ENCODE peak calls at places on chromosomes 3 and 15, in ten cellular contexts. K is psoas muscle, N is lung, O is heart left ventricle, Y is hepatocyte, B is transverse colon, D is A549, W is GM23338, C is sigmoid colon, Z is endothelial cell of umbilical vein. L is an unnamed sample. For H3K4me1, the result is how much of the 10 kb centered on the place peaks cover.

GRCh38 chr3:196440041-196440537 is 7.9 kb upstream of the UBXN7 start:
- DNase-seq in D (no peak), W (no peak), C (no peak), O (no peak), Z (no peak), N (no peak), Y (no peak), K (peak), B (no peak), L (no peak)

GRCh38 chr3:52782412-52783210 is 5.2 kb downstream of the ITIH1 start:
- DNase-seq in K (no peak), W (no peak), Z (no peak), O (peak), N (no peak), C (peak), Y (no peak), D (no peak), B (no peak), L (peak)

GRCh38 chr3:132268956-132269355 is 48.3 kb upstream of the ACP3 start:
- DNase-seq in W (peak), K (no peak), C (no peak), N (no peak), B (no peak), Y (peak), Z (peak), D (no peak), O (no peak), L (peak)

GRCh38 chr15:44535509-44536297 is 1.2 kb upstream of the EIF3J start:
- DNase-seq in C (peak), B (peak), W (peak), K (no peak), D (no peak), Z (no peak), N (peak), Y (peak), O (no peak), L (peak)

GRCh38 chr15:67149068-67149841 is 83.9 kb downstream of the SMAD3 start:
- DNase-seq in K (no peak), Z (no peak), Y (no peak), D (no peak), C (peak), O (no peak), W (peak), N (no peak), B (no peak), L (no peak)

GRCh38 chr15:90885432-90886290 is 1.4 kb downstream of the FES start:
- DNase-seq in B (peak), O (peak), Z (peak), Y (peak), N (peak), D (no peak), K (peak), C (peak), W (peak), L (peak)

GRCh38 chr3:65101450-65101849 is 413.6 kb upstream of the ADAMTS9 start:
- DNase-seq in B (no peak), Y (peak), W (no peak), O (no peak), D (no peak), C (no peak), K (no peak), Z (peak), N (no peak), L (no peak)

GRCh38 chr3:157530637-157531300 is 27.6 kb upstream of the VEPH1 start:
- DNase-seq in Y (no peak), D (no peak), N (no peak), Z (peak), C (no peak), B (no peak), K (no peak), W (no peak), O (no peak), L (no peak)

GRCh38 chr3:11138371-11138770 is 15.9 kb upstream of the HRH1 start:
- DNase-seq in N (no peak), Y (no peak), W (no peak), Z (no peak), B (no peak), C (no peak), D (no peak), K (no peak), O (no peak), L (no peak)

GRCh38 chr3:14767706-14768105 is 51.1 kb upstream of the FGD5 start:
- DNase-seq in C (no peak), W (no peak), B (no peak), O (no peak), Z (no peak), D (no peak), Y (no peak), K (no peak), N (peak), L (no peak)

GRCh38 chr3:113043686-113044085 is 52.9 kb downstream of the GTPBP8 start:
- DNase-seq in O (no peak), K (no peak), C (no peak), Y (no peak), Z (no peak), N (no peak), D (no peak), B (no peak), W (no peak), L (no peak)

GRCh38 chr15:64288999-64289398 is 67.0 kb downstream of the CSNK1G1 start:
- DNase-seq in B (no peak), K (no peak), Z (no peak), O (no peak), N (peak), W (no peak), Y (no peak), D (no peak), C (no peak), L (no peak)

GRCh38 chr15:64287953-64288352 is 68.0 kb downstream of the CSNK1G1 start:
- DNase-seq in C (no peak), K (no peak), N (no peak), D (no peak), W (no peak), Z (no peak), O (no peak), Y (no peak), B (no peak), L (no peak)

GRCh38 chr15:64286473-64286872 is 69.5 kb downstream of the CSNK1G1 start:
- DNase-seq in W (no peak), Z (no peak), B (no peak), C (no peak), O (no peak), K (no peak), Y (no peak), D (no peak), N (no peak), L (no peak)

GRCh38 chr15:64288577-64288976 is 67.4 kb downstream of the CSNK1G1 start:
- DNase-seq in Z (peak), N (no peak), K (no peak), Y (no peak), W (no peak), O (no peak), B (no peak), C (no peak), D (no peak), L (no peak)

DNA sequence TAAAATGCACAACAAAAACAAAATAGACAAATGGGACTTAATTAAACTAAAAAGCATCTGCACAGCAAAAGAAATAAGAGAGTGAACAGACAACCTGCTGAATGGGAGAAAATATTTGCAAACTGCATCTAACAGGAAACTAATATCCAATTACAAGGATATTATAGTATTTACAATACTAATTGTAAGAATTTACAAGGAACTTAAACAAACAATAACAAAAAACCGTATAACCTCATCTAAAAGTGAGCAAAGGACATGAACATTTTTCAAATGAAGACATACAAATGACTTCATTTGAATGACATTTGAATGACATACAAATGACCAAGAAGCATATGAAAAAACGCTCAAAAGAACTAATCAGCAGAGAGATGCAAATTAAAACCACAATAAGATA is 66.4 kb downstream of the CSNK1G1 start:
- DNase-seq in Z (no peak), D (no peak), W (no peak), B (no peak), O (no peak), K (no peak), Y (no peak), N (no peak), C (no peak), L (no peak)
- H3K27ac ChIP-seq in Z (no peak), D (no peak), W (no peak), B (no peak), O (no peak), K (no peak), Y (no peak), N (no peak), C (no peak), L (no peak)

DNA sequence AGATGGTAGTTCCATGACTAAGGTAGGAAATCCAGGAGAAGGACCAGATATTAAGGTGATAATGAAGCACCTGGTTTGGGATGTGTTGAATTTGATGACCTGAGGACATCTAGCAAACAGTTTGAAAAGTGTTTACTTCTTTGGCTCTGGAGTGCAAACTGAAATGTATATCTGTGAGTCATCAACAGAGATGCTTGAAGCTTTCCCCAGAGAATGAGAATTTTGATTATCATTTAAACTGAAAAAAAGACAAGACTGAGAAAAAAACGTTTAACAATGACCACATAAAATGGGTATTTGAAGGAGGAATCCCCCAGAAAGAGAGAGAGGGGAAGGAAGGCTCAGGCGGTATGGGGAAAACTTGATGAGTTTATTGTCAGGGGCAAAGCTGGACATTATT is 20.7 kb upstream of the GSK3B start:
- DNase-seq in K (no peak), W (no peak), N (no peak), Z (no peak), B (no peak), D (no peak), C (no peak), O (no peak), Y (no peak), L (no peak)
- TF ChIP-seq CTCF in K (no peak), W (no peak), N (no peak), Z (no peak), B (no peak), D (no peak), C (no peak), O (no peak), Y (no peak), L (no peak)

DNA sequence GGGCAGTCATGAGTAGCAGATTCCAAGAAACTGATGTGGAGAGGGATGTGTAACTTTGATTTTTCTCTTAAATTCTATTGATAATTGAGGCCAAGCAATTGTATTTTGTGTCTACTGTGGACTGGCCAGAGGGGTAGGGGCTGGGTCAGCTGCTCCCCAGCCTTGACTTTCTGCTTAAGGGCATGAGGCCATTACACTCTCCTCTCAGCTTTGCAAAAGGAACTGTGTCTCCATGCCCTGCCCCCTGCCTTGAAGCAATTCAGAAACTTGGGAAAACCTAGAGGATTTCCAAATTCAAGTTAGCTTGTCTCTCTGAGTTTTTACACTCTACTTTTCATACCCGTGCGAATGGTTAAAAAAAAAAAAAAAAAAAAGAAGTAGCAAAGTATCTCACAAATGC is 38.6 kb downstream of the ONECUT1 start:
- DNase-seq in Z (no peak), K (no peak), Y (no peak), W (peak), O (no peak), C (no peak), D (no peak), B (no peak), N (no peak), L (peak)
- H3K4me1 ChIP-seq in Z (under half), K (under half), Y (under half), W (half or more), O (under half), C (under half), D (under half), B (under half), N (under half), L (under half)

GRCh38 chr3:184334470-184335158 is 2.8 kb upstream of the FAM131A start:
- DNase-seq in N (no peak), Z (peak), C (no peak), Y (peak), O (no peak), B (no peak), K (peak), W (no peak), D (peak), L (no peak)
- H3K27ac ChIP-seq in N (peak), Z (peak), C (peak), Y (peak), O (no peak), B (peak), K (peak), W (peak), D (no peak), L (no peak)

GRCh38 chr3:198071602-198072285 is 111.7 kb downstream of the LMLN start:
- DNase-seq in D (peak), Y (peak), N (no peak), O (no peak), Z (peak), C (no peak), K (no peak), B (no peak), W (peak), L (peak)
- TF ChIP-seq CTCF in D (no peak), Y (peak), N (no peak), O (no peak), Z (peak), C (no peak), K (no peak), B (no peak), W (peak), L (peak)

DNA sequence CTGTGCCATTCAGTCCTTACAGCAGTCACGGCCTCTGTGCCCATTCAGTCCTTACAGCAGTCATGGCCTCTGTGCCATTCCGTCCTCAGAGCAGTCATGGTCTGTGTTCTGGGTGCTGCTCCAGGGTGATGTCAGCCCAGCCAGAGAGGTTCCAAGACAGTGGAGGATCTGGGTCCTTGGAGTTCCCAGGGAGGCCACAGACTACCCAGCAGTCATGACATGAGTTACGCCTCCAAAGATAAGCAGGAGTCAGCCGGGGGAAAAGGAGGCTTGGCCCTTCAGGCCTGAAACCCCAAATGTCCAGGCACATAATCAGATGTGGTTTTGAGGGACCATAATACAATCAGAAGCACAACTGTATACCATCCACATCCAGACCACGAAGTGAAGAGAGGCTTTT is 115.7 kb downstream of the ADAMTS17 start:
- DNase-seq in W (no peak), Z (no peak), K (no peak), C (no peak), Y (no peak), N (no peak), D (no peak), O (peak), B (no peak), L (no peak)
- H3K4me1 ChIP-seq in W (under half), Z (under half), K (under half), C (under half), Y (under half), N (under half), D (under half), O (under half), B (under half), L (under half)

GRCh38 chr3:24493951-24494615 is 567 bp downstream of the THRB start:
- DNase-seq in K (peak), B (peak), Y (peak), W (peak), O (peak), N (peak), C (peak), Z (peak), D (peak), L (peak)
- H3K27ac ChIP-seq in K (peak), B (peak), Y (peak), W (no peak), O (peak), N (peak), C (peak), Z (no peak), D (peak), L (no peak)